ENCODE peak calls at places on chromosome 19, in nine cellular contexts. F is cardiac muscle cell; H is breast epithelium; M is A549; D is neural progenitor cell; G is effector memory CD4-positive, alpha-beta T cell; U is esophagus squamous epithelium; J is adrenal gland; I is uterus. E is an unnamed sample. For H3K4me1, the result is how much of the 10 kb centered on the place peaks cover.

GRCh38 chr19:4596033-4596904 is 36.8 kb upstream of the SEMA6B start:
- DNase-seq in F (no peak), H (no peak), M (no peak), D (peak), G (no peak), U (no peak), J (no peak), I (no peak), E (no peak)

GRCh38 chr19:37466277-37466797 is 907 bp downstream of the ZNF569 start:
- DNase-seq in F (no peak), H (no peak), M (no peak), D (no peak), G (no peak), U (no peak), J (no peak), I (no peak), E (no peak)

GRCh38 chr19:9871626-9872338 is 36.7 kb downstream of the PIN1 start:
- DNase-seq in F (no peak), H (no peak), M (no peak), D (no peak), G (no peak), U (no peak), J (no peak), I (no peak), E (no peak)

GRCh38 chr19:31352296-31352781 is 3.1 kb upstream of the TSHZ3 start:
- DNase-seq in F (no peak), H (no peak), M (no peak), D (peak), G (no peak), U (no peak), J (no peak), I (no peak), E (no peak)

GRCh38 chr19:7697721-7698287 is 4.1 kb downstream of the FCER2 start:
- DNase-seq in F (no peak), H (no peak), M (no peak), D (no peak), G (no peak), U (no peak), J (no peak), I (no peak), E (no peak)

GRCh38 chr19:11324748-11325389 is 14.6 kb downstream of the RAB3D start:
- DNase-seq in F (peak), H (no peak), M (no peak), D (no peak), G (no peak), U (no peak), J (no peak), I (peak), E (no peak)

GRCh38 chr19:45245334-45245787 is at the start of gene EXOC3L2:
- DNase-seq in F (peak), H (no peak), M (no peak), D (no peak), G (no peak), U (no peak), J (no peak), I (no peak), E (no peak)

GRCh38 chr19:6828698-6829633 is 56.5 kb downstream of the VAV1 start:
- DNase-seq in F (no peak), H (no peak), M (peak), D (no peak), G (no peak), U (no peak), J (no peak), I (no peak), E (no peak)

GRCh38 chr19:5106971-5107370 is 138.1 kb downstream of the KDM4B start:
- DNase-seq in F (no peak), H (no peak), M (no peak), D (no peak), G (no peak), U (no peak), J (no peak), I (no peak), E (no peak)

GRCh38 chr19:7294571-7295212 is 478 bp upstream of the INSR start:
- DNase-seq in F (peak), H (peak), M (peak), D (peak), G (no peak), U (no peak), J (peak), I (peak), E (peak)

GRCh38 chr19:54188224-54188871 is 1.0 kb downstream of the MBOAT7 start:
- DNase-seq in F (peak), H (no peak), M (peak), D (peak), G (peak), U (no peak), J (peak), I (peak), E (peak)

GRCh38 chr19:31351212-31352193 is 2.3 kb upstream of the TSHZ3 start:
- DNase-seq in F (peak), H (no peak), M (peak), D (peak), G (no peak), U (no peak), J (peak), I (peak), E (peak)

GRCh38 chr19:48859711-48860572 is 8.5 kb downstream of the PLEKHA4 start:
- DNase-seq in F (no peak), H (no peak), M (peak), D (peak), G (no peak), U (no peak), J (no peak), I (no peak), E (peak)
- H3K27ac ChIP-seq in F (no peak), H (no peak), M (no peak), D (no peak), G (peak), U (no peak), J (no peak), I (no peak), E (peak)

DNA sequence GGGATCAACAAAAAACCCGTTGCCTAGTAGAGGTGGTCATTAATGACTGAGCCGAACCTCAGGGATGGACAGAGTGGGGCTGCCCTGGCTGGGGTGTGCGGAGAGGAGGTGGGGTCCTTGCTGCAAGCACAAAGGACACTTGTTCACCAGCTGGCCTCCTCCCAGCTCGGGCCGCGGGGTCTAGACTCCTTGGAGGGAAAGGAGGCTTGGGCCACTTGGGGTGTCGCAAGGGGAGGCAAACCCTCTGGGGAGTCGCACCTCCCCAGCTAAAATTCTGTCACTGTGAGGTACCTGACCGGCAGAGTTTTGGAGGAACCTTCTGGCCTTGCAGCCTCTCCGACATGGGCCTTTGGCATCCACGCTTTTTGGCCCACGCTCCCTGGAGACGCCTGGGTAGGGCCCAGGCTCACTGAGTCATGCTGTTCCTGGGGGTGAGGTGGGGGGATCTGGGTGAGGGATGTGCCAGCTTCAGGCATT is 8.2 kb downstream of the KLHL26 start:
- DNase-seq in F (no peak), H (no peak), M (no peak), D (no peak), G (no peak), U (no peak), J (no peak), I (no peak), E (no peak)
- H3K4me3 ChIP-seq in F (no peak), H (peak), M (no peak), D (no peak), G (no peak), U (no peak), J (no peak), I (no peak), E (no peak)

GRCh38 chr19:12788025-12788681 is 3.1 kb upstream of the JUNB start:
- DNase-seq in F (peak), H (no peak), M (no peak), D (no peak), G (no peak), U (no peak), J (no peak), I (no peak), E (no peak)

GRCh38 chr19:12787458-12787857 is 3.8 kb upstream of the JUNB start:
- DNase-seq in F (no peak), H (no peak), M (no peak), D (no peak), G (no peak), U (no peak), J (no peak), I (no peak), E (no peak)

GRCh38 chr19:12789904-12790619 is 1.2 kb upstream of the JUNB start:
- DNase-seq in F (peak), H (peak), M (peak), D (peak), G (peak), U (peak), J (peak), I (peak), E (peak)

GRCh38 chr19:12789098-12789903 is 2.0 kb upstream of the JUNB start:
- DNase-seq in F (no peak), H (no peak), M (peak), D (peak), G (no peak), U (no peak), J (no peak), I (peak), E (peak)

GRCh38 chr19:12788682-12789097 is 2.6 kb upstream of the JUNB start:
- DNase-seq in F (peak), H (no peak), M (peak), D (peak), G (peak), U (no peak), J (peak), I (peak), E (peak)
- H3K4me1 ChIP-seq in F (under half), H (under half), M (half or more), D (under half), G (half or more), U (half or more), J (half or more), I (under half), E (half or more)

GRCh38 chr19:29809795-29810503 is 1.8 kb upstream of the CCNE1 start:
- DNase-seq in F (no peak), H (no peak), M (no peak), D (no peak), G (no peak), U (no peak), J (no peak), I (no peak), E (no peak)
- H3K27ac ChIP-seq in F (peak), H (no peak), M (no peak), D (no peak), G (no peak), U (no peak), J (no peak), I (no peak), E (no peak)

GRCh38 chr19:35040474-35040825 is 1.1 kb upstream of the HPN start:
- DNase-seq in F (no peak), H (no peak), M (no peak), D (no peak), G (no peak), U (no peak), J (no peak), I (no peak), E (no peak)

GRCh38 chr19:35041548-35042055 is at the start of gene HPN:
- DNase-seq in F (no peak), H (peak), M (no peak), D (peak), G (no peak), U (no peak), J (no peak), I (no peak), E (peak)

GRCh38 chr19:35040826-35041547 is 534 bp upstream of the HPN start:
- DNase-seq in F (peak), H (peak), M (no peak), D (peak), G (no peak), U (peak), J (peak), I (peak), E (peak)

GRCh38 chr19:35038623-35039512 is 2.7 kb upstream of the HPN start:
- DNase-seq in F (no peak), H (no peak), M (no peak), D (no peak), G (no peak), U (no peak), J (no peak), I (no peak), E (no peak)

GRCh38 chr19:35039881-35040456 is 1.6 kb upstream of the HPN start:
- DNase-seq in F (no peak), H (no peak), M (no peak), D (no peak), G (no peak), U (no peak), J (no peak), I (no peak), E (peak)
- H3K4me3 ChIP-seq in F (no peak), H (no peak), M (no peak), D (no peak), G (peak), U (no peak), J (no peak), I (no peak), E (no peak)

GRCh38 chr19:16368385-16369305 is 44.0 kb downstream of the KLF2 start:
- DNase-seq in F (no peak), H (no peak), M (no peak), D (no peak), G (peak), U (no peak), J (no peak), I (no peak), E (no peak)
- H3K4me1 ChIP-seq in F (under half), H (under half), M (under half), D (under half), G (half or more), U (under half), J (under half), I (under half), E (half or more)

GRCh38 chr19:48247212-48247611 is 8.5 kb downstream of the CARD8 start:
- DNase-seq in F (no peak), H (no peak), M (no peak), D (no peak), G (no peak), U (no peak), J (no peak), I (no peak), E (no peak)

GRCh38 chr19:48248081-48248833 is 7.5 kb downstream of the CARD8 start:
- DNase-seq in F (no peak), H (no peak), M (no peak), D (no peak), G (no peak), U (no peak), J (no peak), I (no peak), E (no peak)

GRCh38 chr19:48252625-48253024 is 3.1 kb downstream of the CARD8 start:
- DNase-seq in F (no peak), H (no peak), M (no peak), D (no peak), G (no peak), U (no peak), J (no peak), I (no peak), E (no peak)

GRCh38 chr19:48250290-48251025 is 5.3 kb downstream of the CARD8 start:
- DNase-seq in F (no peak), H (no peak), M (no peak), D (no peak), G (no peak), U (no peak), J (no peak), I (no peak), E (no peak)

DNA sequence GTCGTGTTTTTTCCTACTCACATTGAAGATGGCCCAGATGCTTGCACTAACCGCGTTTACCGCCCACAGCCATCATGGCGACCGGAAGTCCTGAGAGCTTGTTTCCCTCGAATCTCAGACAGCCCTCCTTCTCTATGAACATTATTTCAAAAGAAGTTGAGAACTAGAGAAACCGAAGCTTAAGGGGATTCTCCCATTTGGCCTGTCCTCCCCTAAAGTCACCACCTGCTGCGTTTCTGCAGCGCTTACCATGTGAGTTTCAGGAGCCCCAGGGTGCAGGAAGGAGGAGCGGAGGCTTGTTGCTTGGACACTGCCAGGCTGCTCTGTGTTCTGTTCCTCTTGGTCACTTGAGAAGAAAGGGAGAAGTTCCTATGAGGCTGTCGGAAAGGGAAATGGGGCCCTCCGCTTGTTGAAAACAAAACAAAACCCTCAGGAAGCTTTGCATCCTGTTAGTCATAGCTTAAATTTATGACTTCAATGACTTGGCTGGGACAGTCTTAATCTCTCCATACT is 6.2 kb downstream of the CARD8 start:
- DNase-seq in F (peak), H (no peak), M (no peak), D (no peak), G (peak), U (no peak), J (peak), I (peak), E (peak)
- H3K27ac ChIP-seq in F (no peak), H (peak), M (no peak), D (no peak), G (peak), U (peak), J (no peak), I (peak), E (peak)

E was measured in left lung.